ENCODE peak calls at places on chromosome 5, in eight cellular contexts. One of them, this sample, is unnamed.

GRCh38 chr5:10513501-10514442 is 50.1 kb upstream of the ANKRD33B start:
- DNase-seq in HCT116: no peak
- DNase-seq in MM.1S: no peak
- DNase-seq in OCI-LY7: no peak
- DNase-seq in GM23248: peak; percentile 82
- DNase-seq in SK-N-SH: no peak
- DNase-seq in PC-9: peak; percentile 95
- DNase-seq in PC-3: peak; percentile 31
- DNase-seq in this sample: peak; percentile 86

GRCh38 chr5:68489556-68489955 is 274.0 kb downstream of the PIK3R1 start:
- DNase-seq in HCT116: no peak
- DNase-seq in MM.1S: no peak
- DNase-seq in OCI-LY7: no peak
- DNase-seq in GM23248: no peak
- DNase-seq in SK-N-SH: no peak
- DNase-seq in PC-9: no peak
- DNase-seq in PC-3: no peak
- DNase-seq in this sample: no peak

GRCh38 chr5:179401-179800 is 11.9 kb upstream of the LRRC14B start:
- DNase-seq in HCT116: no peak
- DNase-seq in MM.1S: no peak
- DNase-seq in OCI-LY7: no peak
- DNase-seq in GM23248: no peak
- DNase-seq in SK-N-SH: no peak
- DNase-seq in PC-9: no peak
- DNase-seq in PC-3: no peak
- DNase-seq in this sample: no peak

GRCh38 chr5:76790632-76791290 is 28.1 kb upstream of the F2RL1 start:
- DNase-seq in HCT116: peak; percentile 95
- DNase-seq in MM.1S: no peak
- DNase-seq in OCI-LY7: no peak
- DNase-seq in GM23248: peak; percentile 98
- DNase-seq in SK-N-SH: peak; percentile 52
- DNase-seq in PC-9: peak; percentile 98
- DNase-seq in PC-3: peak; percentile 93
- DNase-seq in this sample: no peak

GRCh38 chr5:36528588-36528987 is 77.8 kb upstream of the SLC1A3 start:
- DNase-seq in HCT116: no peak
- DNase-seq in MM.1S: no peak
- DNase-seq in OCI-LY7: no peak
- DNase-seq in GM23248: peak; percentile 80
- DNase-seq in SK-N-SH: no peak
- DNase-seq in PC-9: peak; percentile 82
- DNase-seq in PC-3: no peak
- DNase-seq in this sample: no peak

GRCh38 chr5:111385970-111386831 is 126.1 kb downstream of the STARD4 start:
- DNase-seq in HCT116: no peak
- DNase-seq in MM.1S: no peak
- DNase-seq in OCI-LY7: no peak
- DNase-seq in GM23248: peak; percentile 19
- DNase-seq in SK-N-SH: peak; percentile 60
- DNase-seq in PC-9: no peak
- DNase-seq in PC-3: no peak
- DNase-seq in this sample: no peak

GRCh38 chr5:82894754-82895153 is 182.4 kb downstream of the TMEM167A start:
- DNase-seq in HCT116: no peak
- DNase-seq in MM.1S: no peak
- DNase-seq in OCI-LY7: no peak
- DNase-seq in GM23248: no peak
- DNase-seq in SK-N-SH: peak; percentile 45
- DNase-seq in PC-9: no peak
- DNase-seq in PC-3: no peak
- DNase-seq in this sample: no peak

GRCh38 chr5:138922494-138922893 is 47.4 kb upstream of the LRRTM2 start:
- DNase-seq in HCT116: no peak
- DNase-seq in MM.1S: no peak
- DNase-seq in OCI-LY7: no peak
- DNase-seq in GM23248: no peak
- DNase-seq in SK-N-SH: no peak
- DNase-seq in PC-9: no peak
- DNase-seq in PC-3: no peak
- DNase-seq in this sample: no peak

GRCh38 chr5:400282-401215 is 42.4 kb upstream of the EXOC3 start:
- DNase-seq in HCT116: no peak
- DNase-seq in MM.1S: no peak
- DNase-seq in OCI-LY7: no peak
- DNase-seq in GM23248: peak; percentile 92
- DNase-seq in SK-N-SH: peak; percentile 2
- DNase-seq in PC-9: no peak
- DNase-seq in PC-3: peak; percentile 55
- DNase-seq in this sample: no peak

GRCh38 chr5:38751103-38751502 is 94.7 kb upstream of the OSMR start:
- DNase-seq in HCT116: no peak
- DNase-seq in MM.1S: no peak
- DNase-seq in OCI-LY7: no peak
- DNase-seq in GM23248: peak; percentile 8
- DNase-seq in SK-N-SH: no peak
- DNase-seq in PC-9: no peak
- DNase-seq in PC-3: peak; percentile 7
- DNase-seq in this sample: peak; percentile 43

GRCh38 chr5:1190296-1190695 is 11.1 kb upstream of the SLC6A19 start:
- DNase-seq in HCT116: no peak
- DNase-seq in MM.1S: no peak
- DNase-seq in OCI-LY7: no peak
- DNase-seq in GM23248: no peak
- DNase-seq in SK-N-SH: no peak
- DNase-seq in PC-9: no peak
- DNase-seq in PC-3: no peak
- DNase-seq in this sample: no peak

GRCh38 chr5:132067451-132067850 is 6.1 kb upstream of the CSF2 start:
- DNase-seq in HCT116: no peak
- DNase-seq in MM.1S: no peak
- DNase-seq in OCI-LY7: no peak
- DNase-seq in GM23248: no peak
- DNase-seq in SK-N-SH: no peak
- DNase-seq in PC-9: no peak
- DNase-seq in PC-3: no peak
- DNase-seq in this sample: no peak

GRCh38 chr5:23571059-23571458 is 63.6 kb downstream of the PRDM9 start:
- DNase-seq in HCT116: no peak
- DNase-seq in MM.1S: no peak
- DNase-seq in OCI-LY7: no peak
- DNase-seq in GM23248: no peak
- DNase-seq in SK-N-SH: no peak
- DNase-seq in PC-9: no peak
- DNase-seq in PC-3: no peak
- DNase-seq in this sample: no peak

GRCh38 chr5:150142800-150143724 is 12.6 kb downstream of the PDGFRB start:
- DNase-seq in HCT116: peak; percentile 33
- DNase-seq in MM.1S: no peak
- DNase-seq in OCI-LY7: no peak
- DNase-seq in GM23248: peak; percentile 97
- DNase-seq in SK-N-SH: peak; percentile 68
- DNase-seq in PC-9: peak; percentile 65
- DNase-seq in PC-3: peak; percentile 85
- DNase-seq in this sample: no peak
- H3K27ac ChIP-seq in HCT116: no peak overlapping the region
- H3K27ac ChIP-seq in MM.1S: no peak overlapping the region
- H3K27ac ChIP-seq in OCI-LY7: no peak overlapping the region
- H3K27ac ChIP-seq in GM23248: peak overlapping the region; percentile 94
- H3K27ac ChIP-seq in SK-N-SH: peak overlapping the region; percentile 92
- H3K27ac ChIP-seq in PC-9: peak overlapping the region; percentile 85
- H3K27ac ChIP-seq in PC-3: peak overlapping the region; percentile 75
- H3K27ac ChIP-seq in this sample: no peak overlapping the region

GRCh38 chr5:134525687-134526482 is 415 bp downstream of the JADE2 start:
- DNase-seq in HCT116: no peak
- DNase-seq in MM.1S: peak; percentile 60
- DNase-seq in OCI-LY7: peak; percentile 83
- DNase-seq in GM23248: peak; percentile 90
- DNase-seq in SK-N-SH: peak; percentile 88
- DNase-seq in PC-9: peak; percentile 48
- DNase-seq in PC-3: peak; percentile 55
- DNase-seq in this sample: peak; percentile 75
- H3K4me1 ChIP-seq in HCT116: peaks cover 32% of the 10 kb centered on the region
- H3K4me1 ChIP-seq in MM.1S: peaks cover 8% of the 10 kb centered on the region
- H3K4me1 ChIP-seq in OCI-LY7: peaks cover 30% of the 10 kb centered on the region
- H3K4me1 ChIP-seq in GM23248: peaks cover 12% of the 10 kb centered on the region
- H3K4me1 ChIP-seq in SK-N-SH: peaks cover 10% of the 10 kb centered on the region
- H3K4me1 ChIP-seq in PC-9: peaks cover 20% of the 10 kb centered on the region
- H3K4me1 ChIP-seq in PC-3: peaks cover 16% of the 10 kb centered on the region
- H3K4me1 ChIP-seq in this sample: peaks cover 44% of the 10 kb centered on the region

GRCh38 chr5:115875447-115875846 is 33.7 kb downstream of the AP3S1 start:
- DNase-seq in HCT116: no peak
- DNase-seq in MM.1S: no peak
- DNase-seq in OCI-LY7: no peak
- DNase-seq in GM23248: peak; percentile 10
- DNase-seq in SK-N-SH: no peak
- DNase-seq in PC-9: no peak
- DNase-seq in PC-3: peak; percentile 4
- DNase-seq in this sample: peak; percentile 55
- H3K9me2 ChIP-seq in HCT116: no peaks in the 10 kb centered on the region
- H3K9me2 ChIP-seq in MM.1S: no peaks in the 10 kb centered on the region
- H3K9me2 ChIP-seq in OCI-LY7: no peaks in the 10 kb centered on the region
- H3K9me2 ChIP-seq in GM23248: no peaks in the 10 kb centered on the region
- H3K9me2 ChIP-seq in SK-N-SH: no peaks in the 10 kb centered on the region
- H3K9me2 ChIP-seq in PC-9: no peaks in the 10 kb centered on the region
- H3K9me2 ChIP-seq in PC-3: no peaks in the 10 kb centered on the region
- H3K9me2 ChIP-seq in this sample: no peaks in the 10 kb centered on the region

GRCh38 chr5:73630760-73631159 is 4.8 kb downstream of the ARHGEF28 start:
- DNase-seq in HCT116: no peak
- DNase-seq in MM.1S: no peak
- DNase-seq in OCI-LY7: no peak
- DNase-seq in GM23248: no peak
- DNase-seq in SK-N-SH: no peak
- DNase-seq in PC-9: no peak
- DNase-seq in PC-3: no peak
- DNase-seq in this sample: no peak
- H3K27ac ChIP-seq in HCT116: no peak overlapping the region
- H3K27ac ChIP-seq in MM.1S: no peak overlapping the region
- H3K27ac ChIP-seq in OCI-LY7: no peak overlapping the region
- H3K27ac ChIP-seq in GM23248: no peak overlapping the region
- H3K27ac ChIP-seq in SK-N-SH: no peak overlapping the region
- H3K27ac ChIP-seq in PC-9: no peak overlapping the region
- H3K27ac ChIP-seq in PC-3: no peak overlapping the region
- H3K27ac ChIP-seq in this sample: no peak overlapping the region

GRCh38 chr5:53364098-53364497 is 116.3 kb upstream of the FST start:
- DNase-seq in HCT116: no peak
- DNase-seq in MM.1S: no peak
- DNase-seq in OCI-LY7: no peak
- DNase-seq in GM23248: peak; percentile 43
- DNase-seq in SK-N-SH: no peak
- DNase-seq in PC-9: no peak
- DNase-seq in PC-3: peak; percentile 41
- DNase-seq in this sample: peak; percentile 13

GRCh38 chr5:53361708-53362107 is 118.7 kb upstream of the FST start:
- DNase-seq in HCT116: no peak
- DNase-seq in MM.1S: no peak
- DNase-seq in OCI-LY7: no peak
- DNase-seq in GM23248: no peak
- DNase-seq in SK-N-SH: no peak
- DNase-seq in PC-9: no peak
- DNase-seq in PC-3: peak; percentile 23
- DNase-seq in this sample: no peak

GRCh38 chr5:53360811-53361210 is 119.6 kb upstream of the FST start:
- DNase-seq in HCT116: peak; percentile 4
- DNase-seq in MM.1S: no peak
- DNase-seq in OCI-LY7: no peak
- DNase-seq in GM23248: peak; percentile 87
- DNase-seq in SK-N-SH: no peak
- DNase-seq in PC-9: peak; percentile 82
- DNase-seq in PC-3: peak; percentile 88
- DNase-seq in this sample: no peak

GRCh38 chr5:53359906-53360305 is 120.5 kb upstream of the FST start:
- DNase-seq in HCT116: no peak
- DNase-seq in MM.1S: no peak
- DNase-seq in OCI-LY7: no peak
- DNase-seq in GM23248: no peak
- DNase-seq in SK-N-SH: no peak
- DNase-seq in PC-9: no peak
- DNase-seq in PC-3: peak; percentile 79
- DNase-seq in this sample: no peak

GRCh38 chr5:53362521-53362941 is 117.9 kb upstream of the FST start:
- DNase-seq in HCT116: no peak
- DNase-seq in MM.1S: no peak
- DNase-seq in OCI-LY7: no peak
- DNase-seq in GM23248: peak; percentile 95
- DNase-seq in SK-N-SH: no peak
- DNase-seq in PC-9: peak; percentile 95
- DNase-seq in PC-3: peak; percentile 97
- DNase-seq in this sample: no peak
- H3K4me1 ChIP-seq in HCT116: peaks cover 6% of the 10 kb centered on the region
- H3K4me1 ChIP-seq in MM.1S: peaks cover 1% of the 10 kb centered on the region
- H3K4me1 ChIP-seq in OCI-LY7: no peaks in the 10 kb centered on the region
- H3K4me1 ChIP-seq in GM23248: peaks cover 66% of the 10 kb centered on the region
- H3K4me1 ChIP-seq in SK-N-SH: peaks cover 43% of the 10 kb centered on the region
- H3K4me1 ChIP-seq in PC-9: peaks cover 38% of the 10 kb centered on the region
- H3K4me1 ChIP-seq in PC-3: peaks cover 85% of the 10 kb centered on the region
- H3K4me1 ChIP-seq in this sample: no peaks in the 10 kb centered on the region